ENCODE peak calls at places on chromosomes 4 and X, in seven cellular contexts. X is body of pancreas, Q is neural progenitor cell, Z is left lung, Y is tibial nerve, D is fibroblast of lung, L is stomach. T is an unnamed sample.

GRCh38 chrX:85244411-85245210 is 820 bp downstream of the ZNF711 start:
- DNase-seq in Z (no peak), Q (peak), D (peak), X (peak), L (no peak), Y (no peak), T (no peak)

GRCh38 chr4:26238782-26239647 is 81.8 kb upstream of the RBPJ start:
- DNase-seq in X (no peak), D (peak), Z (no peak), Q (peak), L (no peak), Y (no peak), T (no peak)

GRCh38 chr4:7811536-7812190 is 128.0 kb downstream of the AFAP1 start:
- DNase-seq in D (peak), L (peak), Q (peak), Z (no peak), Y (peak), X (no peak), T (no peak)

GRCh38 chr4:38752393-38752961 is 30.3 kb downstream of the TLR10 start:
- DNase-seq in D (peak), Q (peak), X (no peak), Y (no peak), L (no peak), Z (no peak), T (no peak)

GRCh38 chr4:156298230-156298629 is 344.6 kb upstream of the CTSO start:
- DNase-seq in Z (no peak), X (no peak), Y (no peak), D (peak), L (no peak), Q (peak), T (no peak)

GRCh38 chr4:27702710-27703431 is 842.2 kb downstream of the STIM2 start:
- DNase-seq in X (no peak), L (no peak), Y (no peak), Z (no peak), D (peak), Q (peak), T (no peak)

GRCh38 chr4:14223461-14223860 is 595.9 kb upstream of the BOD1L1 start:
- DNase-seq in D (no peak), Q (no peak), X (no peak), Z (no peak), Y (no peak), L (no peak), T (no peak)

GRCh38 chrX:72268601-72269365 is 8.3 kb downstream of the RPS4X start:
- DNase-seq in Z (no peak), Q (no peak), X (no peak), L (no peak), Y (no peak), D (peak), T (no peak)

GRCh38 chr4:57342406-57342805 is 232.2 kb upstream of the IGFBP7 start:
- DNase-seq in Q (no peak), X (no peak), L (no peak), Z (no peak), Y (no peak), D (peak), T (no peak)

GRCh38 chrX:119398974-119399771 is at the start of gene SLC25A43:
- DNase-seq in X (peak), Q (peak), Z (peak), D (peak), Y (peak), L (peak), T (peak)

GRCh38 chrX:2464677-2465166 is 36.1 kb downstream of the DHRSX start:
- DNase-seq in X (no peak), Z (no peak), Q (peak), Y (no peak), L (no peak), D (peak), T (no peak)

GRCh38 chr4:152590179-152591031 is 54.5 kb upstream of the FBXW7 start:
- DNase-seq in D (peak), L (no peak), X (no peak), Q (no peak), Z (no peak), Y (no peak), T (no peak)

GRCh38 chr4:168840988-168841681 is 168.9 kb downstream of the CBR4 start:
- DNase-seq in Q (no peak), X (no peak), Y (no peak), D (peak), L (peak), Z (no peak), T (no peak)

GRCh38 chrX:51743179-51743957 is at the start of gene GSPT2:
- DNase-seq in L (peak), X (peak), Q (peak), D (peak), Y (peak), Z (peak), T (peak)

GRCh38 chr4:2393353-2394270 is 24.8 kb downstream of the ZFYVE28 start:
- DNase-seq in Y (no peak), D (no peak), Q (peak), X (peak), L (peak), Z (no peak), T (no peak)

GRCh38 chrX:24332868-24333267 is 19.0 kb upstream of the SUPT20HL2 start:
- DNase-seq in L (no peak), Z (no peak), X (no peak), Q (no peak), D (peak), Y (no peak), T (no peak)

GRCh38 chr4:87848622-87849351 is 16.0 kb downstream of the MEPE start:
- DNase-seq in Z (no peak), X (peak), Y (peak), Q (peak), D (peak), L (peak), T (peak)

GRCh38 chrX:11423949-11424348 is 130.7 kb downstream of the AMELX start:
- DNase-seq in L (no peak), X (no peak), Z (no peak), Y (no peak), Q (no peak), D (no peak), T (no peak)

GRCh38 chrX:11424903-11425674 is 131.9 kb downstream of the AMELX start:
- DNase-seq in D (no peak), Z (no peak), Y (no peak), Q (no peak), L (no peak), X (no peak), T (no peak)

GRCh38 chrX:11427082-11428033 is 134.1 kb downstream of the AMELX start:
- DNase-seq in Y (peak), D (no peak), L (peak), Z (peak), Q (peak), X (peak), T (no peak)

GRCh38 chrX:11429543-11430085 is 136.4 kb downstream of the AMELX start:
- DNase-seq in Y (no peak), Q (no peak), X (no peak), D (no peak), L (no peak), Z (no peak), T (no peak)

GRCh38 chrX:11426712-11427081 is 133.5 kb downstream of the AMELX start:
- DNase-seq in Y (no peak), L (no peak), X (no peak), Z (no peak), D (no peak), Q (no peak), T (no peak)
- H3K27ac ChIP-seq in Y (peak), L (peak), X (no peak), Z (no peak), D (peak), Q (no peak), T (no peak)

GRCh38 chrX:40542972-40543371 is 37.8 kb upstream of the ATP6AP2 start:
- DNase-seq in D (no peak), Y (no peak), Q (no peak), X (no peak), Z (no peak), L (no peak), T (no peak)

GRCh38 chrX:40543661-40544328 is 37.0 kb upstream of the ATP6AP2 start:
- DNase-seq in L (no peak), Z (no peak), Q (peak), D (peak), Y (no peak), X (peak), T (no peak)

GRCh38 chrX:40544343-40545250 is 36.2 kb upstream of the ATP6AP2 start:
- DNase-seq in Y (no peak), Q (no peak), L (no peak), D (peak), X (no peak), Z (no peak), T (no peak)

GRCh38 chrX:40539214-40540142 is 41.3 kb upstream of the ATP6AP2 start:
- DNase-seq in D (peak), Q (peak), L (no peak), Y (no peak), Z (peak), X (peak), T (no peak)

DNA sequence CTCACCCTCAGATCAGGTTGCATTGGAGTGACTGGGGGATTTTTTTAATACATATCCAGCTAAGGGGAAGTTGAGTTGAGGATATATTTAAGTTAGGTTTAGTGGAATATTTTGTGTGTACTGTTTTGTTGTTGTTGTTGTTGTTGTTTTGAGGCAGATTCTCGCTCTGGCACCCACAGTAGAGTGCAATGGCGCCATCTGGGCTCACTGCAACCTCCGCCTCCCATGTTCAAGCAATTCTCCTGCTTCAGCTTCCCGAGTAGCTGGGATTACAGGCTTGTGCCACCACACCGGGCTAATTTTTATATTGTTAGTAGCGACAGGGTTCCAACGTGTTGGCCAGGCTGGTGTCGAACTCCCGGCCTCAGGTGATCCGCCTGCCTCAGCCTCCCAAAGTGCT is 38.6 kb upstream of the ATP6AP2 start:
- DNase-seq in D (no peak), Q (no peak), L (no peak), Z (no peak), Y (no peak), X (no peak), T (no peak)
- TF ChIP-seq CTCF in D (no peak), Q (peak), L (no peak), Z (no peak), Y (no peak), X (no peak), T (no peak)

DNA sequence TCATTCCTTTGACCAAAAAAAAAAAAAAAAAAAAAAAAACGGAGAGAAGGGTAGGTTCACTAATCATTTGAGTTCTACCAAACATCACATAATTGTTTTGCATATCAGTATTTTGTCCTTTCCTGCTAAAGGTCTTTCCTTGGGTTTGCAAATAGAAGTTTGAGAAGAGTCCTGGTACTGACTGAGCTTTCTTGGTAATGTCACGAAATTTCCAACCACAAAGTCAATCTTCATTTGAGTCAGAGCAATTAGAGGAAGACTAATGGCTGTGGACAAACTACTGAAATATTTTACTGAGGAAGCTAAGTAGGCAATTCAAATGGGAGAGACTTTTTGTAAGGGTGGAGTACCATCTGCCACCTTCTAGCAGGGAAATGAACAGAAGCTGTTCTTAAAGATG is 21.7 kb upstream of the CD40LG start:
- DNase-seq in L (no peak), Z (no peak), Y (no peak), X (no peak), Q (no peak), D (no peak), T (no peak)
- H3K4me3 ChIP-seq in L (no peak), Z (no peak), Y (no peak), X (no peak), Q (no peak), D (no peak), T (no peak)

GRCh38 chr4:24322517-24322916 is 261.8 kb downstream of the DHX15 start:
- DNase-seq in D (peak), X (no peak), L (no peak), Z (no peak), Y (no peak), Q (no peak), T (no peak)
- H3K27ac ChIP-seq in D (no peak), X (no peak), L (no peak), Z (no peak), Y (no peak), Q (peak), T (peak)

T was measured in dorsolateral prefrontal cortex.